ENCODE peak calls at places on chromosomes 6 and 20, in four cellular contexts. One of them, this sample, is unnamed.

GRCh38 chr6:4486543-4487319 is 289.5 kb upstream of the CDYL start:
- DNase-seq in HEK293T: no peak
- DNase-seq in HepG2: no peak
- DNase-seq in K562: no peak
- DNase-seq in this sample: no peak

GRCh38 chr6:163415176-163415619 is 680 bp downstream of the QKI start:
- DNase-seq in HEK293T: no peak
- DNase-seq in HepG2: no peak
- DNase-seq in K562: peak; percentile 62
- DNase-seq in this sample: no peak

GRCh38 chr20:31740208-31740607 is 1.1 kb downstream of the TPX2 start:
- DNase-seq in HEK293T: no peak
- DNase-seq in HepG2: no peak
- DNase-seq in K562: peak; percentile 35
- DNase-seq in this sample: no peak

GRCh38 chr6:20900396-20901160 is 366.3 kb downstream of the CDKAL1 start:
- DNase-seq in HEK293T: no peak
- DNase-seq in HepG2: no peak
- DNase-seq in K562: no peak
- DNase-seq in this sample: no peak

GRCh38 chr6:71510057-71510713 is 221.6 kb downstream of the OGFRL1 start:
- DNase-seq in HEK293T: peak; percentile 40
- DNase-seq in HepG2: peak; percentile 9
- DNase-seq in K562: no peak
- DNase-seq in this sample: no peak

GRCh38 chr6:158799051-158799792 is 19.9 kb downstream of the EZR start:
- DNase-seq in HEK293T: peak; percentile 61
- DNase-seq in HepG2: peak; percentile 72
- DNase-seq in K562: no peak
- DNase-seq in this sample: no peak

GRCh38 chr6:147978078-147978477 is 364.6 kb upstream of the SASH1 start:
- DNase-seq in HEK293T: no peak
- DNase-seq in HepG2: no peak
- DNase-seq in K562: no peak
- DNase-seq in this sample: no peak

GRCh38 chr6:13418838-13419237 is 68.6 kb downstream of the GFOD1 start:
- DNase-seq in HEK293T: no peak
- DNase-seq in HepG2: no peak
- DNase-seq in K562: no peak
- DNase-seq in this sample: no peak

GRCh38 chr6:133741375-133741861 is 147.5 kb upstream of the TCF21 start:
- DNase-seq in HEK293T: peak; percentile 41
- DNase-seq in HepG2: no peak
- DNase-seq in K562: no peak
- DNase-seq in this sample: no peak

GRCh38 chr6:111566873-111567517 is 38.7 kb downstream of the TRAF3IP2 start:
- DNase-seq in HEK293T: no peak
- DNase-seq in HepG2: no peak
- DNase-seq in K562: no peak
- DNase-seq in this sample: no peak

GRCh38 chr6:2971420-2972218 is at the start of gene SERPINB6:
- DNase-seq in HEK293T: peak; percentile 47
- DNase-seq in HepG2: peak; percentile 38
- DNase-seq in K562: peak; percentile 90
- DNase-seq in this sample: no peak

GRCh38 chr20:53643031-53643832 is 49.6 kb upstream of the ZNF217 start:
- DNase-seq in HEK293T: no peak
- DNase-seq in HepG2: no peak
- DNase-seq in K562: peak; percentile 37
- DNase-seq in this sample: peak; percentile 92

GRCh38 chr6:17705428-17705777 is 1.3 kb downstream of the NUP153 start:
- DNase-seq in HEK293T: peak; percentile 44
- DNase-seq in HepG2: peak; percentile 37
- DNase-seq in K562: peak; percentile 61
- DNase-seq in this sample: no peak

GRCh38 chr20:58868795-58869194 is 16.3 kb downstream of the GNAS start:
- DNase-seq in HEK293T: no peak
- DNase-seq in HepG2: no peak
- DNase-seq in K562: no peak
- DNase-seq in this sample: no peak

GRCh38 chr20:58867211-58867610 is 14.7 kb downstream of the GNAS start:
- DNase-seq in HEK293T: no peak
- DNase-seq in HepG2: no peak
- DNase-seq in K562: no peak
- DNase-seq in this sample: no peak

GRCh38 chr20:58871533-58872102 is 19.1 kb downstream of the GNAS start:
- DNase-seq in HEK293T: no peak
- DNase-seq in HepG2: no peak
- DNase-seq in K562: no peak
- DNase-seq in this sample: no peak

GRCh38 chr20:58870293-58871014 is 17.9 kb downstream of the GNAS start:
- DNase-seq in HEK293T: peak; percentile 79
- DNase-seq in HepG2: peak; percentile 70
- DNase-seq in K562: peak; percentile 78
- DNase-seq in this sample: no peak

DNA sequence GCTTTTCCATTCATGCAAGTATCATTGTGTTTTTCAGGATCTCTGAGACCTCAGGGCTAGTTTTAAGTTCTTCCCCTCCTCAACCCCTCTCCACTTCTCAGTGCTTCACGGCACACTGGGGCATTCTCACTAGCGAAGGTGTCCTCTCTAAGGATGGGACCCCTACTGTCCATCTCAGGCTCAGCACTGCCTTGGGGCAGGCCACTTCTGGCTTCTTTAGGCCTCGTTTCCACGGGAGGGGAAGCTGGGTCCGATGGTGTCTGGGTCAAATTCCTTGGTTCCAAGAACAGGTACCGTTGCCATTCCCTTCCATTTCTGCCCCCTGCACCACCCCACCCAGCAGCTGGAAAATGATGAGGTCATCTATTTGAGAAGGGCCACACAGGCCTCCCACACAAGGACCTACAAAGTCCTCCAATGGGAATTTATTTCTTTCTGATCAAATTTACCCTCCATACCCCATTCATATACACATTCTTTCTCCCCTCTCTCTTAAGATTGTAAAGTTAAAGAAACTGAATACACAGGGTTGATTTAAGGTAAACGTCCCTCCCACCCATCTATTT is 17.2 kb downstream of the GNAS start:
- DNase-seq in HEK293T: no peak
- DNase-seq in HepG2: no peak
- DNase-seq in K562: no peak
- DNase-seq in this sample: no peak
- TF ChIP-seq TARDBP in HEK293T: no peak
- TF ChIP-seq TARDBP in HepG2: no peak
- TF ChIP-seq TARDBP in K562: no peak
- TF ChIP-seq TARDBP in this sample: no peak

DNA sequence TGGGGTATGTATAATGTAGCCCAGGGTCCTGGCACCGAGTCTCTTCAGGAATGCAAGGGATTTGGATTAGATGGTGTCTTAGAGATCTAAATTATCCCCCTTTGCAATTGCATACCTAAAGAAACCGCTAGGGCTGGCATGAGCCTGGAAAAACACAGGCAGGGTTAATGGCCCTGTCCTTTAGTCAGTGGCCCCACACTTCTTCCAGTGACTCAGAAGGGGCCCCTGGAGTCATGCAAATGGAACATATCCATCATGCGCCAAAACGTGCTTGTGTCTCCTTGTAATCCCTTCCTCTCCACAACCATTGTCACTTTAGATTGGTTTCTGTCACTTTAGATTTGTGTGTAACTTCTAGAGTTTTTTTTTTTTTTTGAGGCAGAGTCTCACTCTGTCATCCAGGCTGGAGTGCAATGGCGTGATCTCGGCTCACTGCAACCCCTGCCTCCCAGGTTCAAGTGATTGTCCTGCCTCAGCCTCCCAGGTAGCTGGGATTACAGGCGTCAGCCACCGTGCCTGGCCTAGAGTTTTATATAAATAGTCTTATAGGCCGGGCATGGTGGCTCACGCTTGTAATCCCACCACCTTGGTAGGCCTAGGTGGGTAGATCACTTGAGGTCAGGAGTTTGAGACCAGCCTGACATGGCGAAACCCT is 8.7 kb upstream of the MYBL2 start:
- DNase-seq in HEK293T: peak; percentile 33
- DNase-seq in HepG2: peak; percentile 79
- DNase-seq in K562: no peak
- DNase-seq in this sample: no peak
- TF ChIP-seq TARDBP in HEK293T: no peak
- TF ChIP-seq TARDBP in HepG2: no peak
- TF ChIP-seq TARDBP in K562: no peak
- TF ChIP-seq TARDBP in this sample: no peak

DNA sequence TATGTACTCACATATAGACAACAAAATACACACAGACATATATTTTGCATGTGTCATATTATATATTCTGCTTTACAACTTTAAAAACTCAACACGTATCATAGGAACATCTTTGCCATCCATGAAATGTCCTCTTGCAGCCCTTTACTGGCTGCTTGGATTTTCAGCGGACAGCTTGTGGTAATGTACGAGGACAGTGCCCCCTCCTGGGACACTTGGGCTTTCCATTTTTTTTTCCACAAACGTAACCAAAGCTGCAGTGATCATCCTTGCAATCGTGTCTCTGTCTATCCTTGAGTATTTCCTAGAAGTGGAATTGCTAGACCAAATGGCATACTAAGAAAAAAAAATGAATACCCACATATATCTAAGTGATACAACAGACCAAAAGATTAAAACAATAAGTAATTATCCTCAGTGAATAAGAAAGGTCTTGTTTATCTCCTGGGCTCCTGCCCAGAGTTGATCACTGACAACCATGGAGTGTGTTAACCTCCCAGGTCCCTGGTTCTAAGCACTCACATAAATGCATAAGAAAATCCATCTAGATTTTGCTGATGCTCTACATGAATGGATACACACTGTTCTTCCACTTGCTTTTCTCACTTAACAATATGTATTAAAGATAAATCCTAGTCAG is 18.1 kb downstream of the BPI start:
- DNase-seq in HEK293T: peak; percentile 64
- DNase-seq in HepG2: peak; percentile 57
- DNase-seq in K562: peak; percentile 64
- DNase-seq in this sample: no peak
- TF ChIP-seq TARDBP in HEK293T: no peak
- TF ChIP-seq TARDBP in HepG2: no peak
- TF ChIP-seq TARDBP in K562: no peak
- TF ChIP-seq TARDBP in this sample: no peak

GRCh38 chr6:161227004-161227950 is 46.6 kb downstream of the AGPAT4 start:
- DNase-seq in HEK293T: no peak
- DNase-seq in HepG2: no peak
- DNase-seq in K562: no peak
- DNase-seq in this sample: no peak
- TF ChIP-seq TARDBP in HEK293T: no peak
- TF ChIP-seq TARDBP in HepG2: no peak
- TF ChIP-seq TARDBP in K562: no peak
- TF ChIP-seq TARDBP in this sample: no peak

GRCh38 chr6:53728570-53729194 is 63.1 kb upstream of the KLHL31 start:
- DNase-seq in HEK293T: peak; percentile 50
- DNase-seq in HepG2: peak; percentile 47
- DNase-seq in K562: peak; percentile 28
- DNase-seq in this sample: no peak
- TF ChIP-seq TARDBP in HEK293T: no peak
- TF ChIP-seq TARDBP in HepG2: no peak
- TF ChIP-seq TARDBP in K562: no peak
- TF ChIP-seq TARDBP in this sample: no peak

DNA sequence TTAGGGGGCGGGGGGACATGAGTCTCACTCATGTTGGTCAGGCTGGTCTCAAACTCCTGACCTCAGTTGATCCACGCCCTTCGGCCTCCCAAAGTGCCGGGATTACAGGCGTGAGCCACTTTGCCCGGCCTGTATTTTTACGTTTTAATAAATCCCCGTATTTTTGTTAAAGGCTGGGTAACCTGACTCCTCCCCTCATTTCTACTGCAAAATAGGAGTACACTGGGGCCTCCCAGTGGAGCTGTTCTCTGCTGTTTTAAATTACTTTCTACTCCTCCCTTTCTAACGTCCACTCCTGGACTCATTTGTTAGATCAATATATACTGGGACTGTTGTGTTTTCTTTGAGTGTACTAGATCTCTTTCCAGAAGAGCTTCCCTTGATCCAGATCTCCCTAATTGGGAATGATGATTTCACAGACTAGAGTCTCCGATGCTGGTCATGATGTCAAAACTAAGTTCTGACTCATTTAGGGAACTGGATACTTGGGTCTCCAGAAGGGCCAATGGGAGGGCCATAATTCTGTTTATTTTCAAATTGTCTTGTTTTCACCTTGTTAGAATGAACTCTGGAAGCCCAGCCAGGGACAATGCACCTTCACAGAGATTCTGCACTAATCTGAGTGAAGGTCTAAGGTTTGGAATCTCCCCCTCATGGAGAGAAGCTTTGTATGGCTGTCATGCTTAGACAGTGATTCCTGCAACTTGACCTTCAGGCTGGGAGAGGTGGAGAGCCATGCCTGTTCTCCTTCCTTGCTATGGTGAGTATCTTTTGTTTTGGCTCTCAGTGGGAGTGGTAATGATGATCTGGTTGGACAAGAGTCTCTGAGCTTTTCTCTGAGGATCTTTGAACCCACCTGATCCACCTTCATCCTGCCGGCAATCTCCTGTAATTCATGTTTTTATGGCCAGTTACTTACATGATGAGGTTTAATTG is 9.4 kb downstream of the HSPA1B start:
- DNase-seq in HEK293T: no peak
- DNase-seq in HepG2: no peak
- DNase-seq in K562: peak; percentile 64
- DNase-seq in this sample: no peak
- TF ChIP-seq TARDBP in HEK293T: no peak
- TF ChIP-seq TARDBP in HepG2: peak; percentile 21
- TF ChIP-seq TARDBP in K562: peak; percentile 39
- TF ChIP-seq TARDBP in this sample: no peak

DNA sequence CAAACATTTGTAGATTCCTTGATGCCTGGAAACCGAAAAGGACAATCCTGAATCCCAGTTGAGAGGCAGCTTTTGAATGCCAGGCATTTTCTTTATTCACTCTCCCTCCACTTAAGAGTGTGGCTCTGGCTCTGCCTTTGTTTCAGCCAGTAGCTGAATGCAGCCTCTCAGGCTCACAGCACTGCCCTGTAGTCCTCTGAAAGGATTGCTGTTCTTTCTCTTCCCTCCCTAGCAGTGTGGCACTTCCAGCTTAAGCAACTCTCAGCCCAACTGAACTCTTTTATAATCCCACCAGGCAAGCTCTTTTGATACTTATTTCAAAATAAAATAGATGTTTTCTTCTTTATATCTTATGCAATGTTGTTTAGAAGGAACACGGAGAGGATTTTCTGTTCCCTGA is 415.6 kb downstream of the GJA1 start:
- DNase-seq in HEK293T: no peak
- DNase-seq in HepG2: no peak
- DNase-seq in K562: no peak
- DNase-seq in this sample: no peak
- TF ChIP-seq TARDBP in HEK293T: no peak
- TF ChIP-seq TARDBP in HepG2: no peak
- TF ChIP-seq TARDBP in K562: no peak
- TF ChIP-seq TARDBP in this sample: no peak